ENCODE peak calls at places on chromosomes 16 and 17, in seven cellular contexts. Q is astrocyte of the spinal cord; A is GM04504; M is pons; F is GM12865; E is dorsolateral prefrontal cortex; Z is activated gamma-delta T cell treated with anti-CD3 and anti-CD28 coated beads, Interleukin-2, amount 50 U/mL, for 16 hours. O is an unnamed sample.

GRCh38 chr17:14557482-14557881 is 256.6 kb downstream of the HS3ST3B1 start:
- DNase-seq in F (no peak), M (peak; percentile 9), E (no peak), Q (no peak), Z (no peak), A (no peak), O (no peak)

GRCh38 chr17:38511126-38512108 is 83.2 kb downstream of the ARHGAP23 start:
- DNase-seq in F (no peak), E (no peak), Q (peak; percentile 48), A (peak; percentile 52), Z (no peak), M (no peak), O (no peak)

GRCh38 chr17:82881900-82882714 is 42.3 kb upstream of the ZNF750 start:
- DNase-seq in F (no peak), E (no peak), A (no peak), Z (no peak), M (peak; percentile 58), Q (no peak), O (no peak)

GRCh38 chr16:64428463-64428862 is 693.4 kb downstream of the CDH11 start:
- DNase-seq in M (no peak), Z (no peak), A (peak; percentile 50), F (no peak), E (no peak), Q (peak; percentile 70), O (no peak)

GRCh38 chr16:68592466-68593337 is 52.4 kb upstream of the CDH3 start:
- DNase-seq in Z (no peak), M (no peak), E (no peak), Q (no peak), F (peak; percentile 14), A (no peak), O (no peak)

GRCh38 chr17:55547027-55547670 is 35.9 kb upstream of the SMIM36 start:
- DNase-seq in Z (no peak), Q (peak; percentile 22), A (no peak), M (no peak), F (no peak), E (no peak), O (no peak)

GRCh38 chr17:50865060-50865867 is 890 bp downstream of the TOB1 start:
- DNase-seq in Q (peak; percentile 38), A (no peak), M (peak; percentile 74), E (no peak), F (peak; percentile 66), Z (no peak), O (peak; percentile 62)

GRCh38 chr17:68033636-68034451 is 1.7 kb upstream of the KPNA2 start:
- DNase-seq in F (no peak), A (peak; percentile 14), M (peak; percentile 65), Z (no peak), E (no peak), Q (peak; percentile 60), O (no peak)

GRCh38 chr16:79902351-79902750 is 301.8 kb upstream of the MAF start:
- DNase-seq in Q (peak; percentile 65), Z (no peak), F (no peak), E (no peak), M (no peak), A (no peak), O (no peak)

GRCh38 chr16:85738878-85739715 is 11.8 kb downstream of the C16orf74 start:
- DNase-seq in Z (no peak), F (no peak), A (no peak), M (no peak), E (no peak), Q (no peak), O (no peak)

GRCh38 chr16:74201561-74201960 is 95.1 kb upstream of the PSMD7 start:
- DNase-seq in M (no peak), Z (no peak), F (no peak), Q (no peak), E (no peak), A (no peak), O (no peak)

GRCh38 chr16:2404099-2404498 is 25.1 kb upstream of the CCNF start:
- DNase-seq in M (no peak), F (no peak), E (no peak), Z (no peak), Q (no peak), A (no peak), O (no peak)

GRCh38 chr17:36547776-36548175 is 3.1 kb downstream of the GGNBP2 start:
- DNase-seq in M (no peak), Z (no peak), A (no peak), F (no peak), E (no peak), Q (no peak), O (no peak)

GRCh38 chr17:73307130-73307529 is 4.7 kb downstream of the CDC42EP4 start:
- DNase-seq in A (no peak), M (peak; percentile 64), Z (no peak), Q (no peak), E (peak; percentile 47), F (no peak), O (peak; percentile 58)

GRCh38 chr17:17562145-17562529 is 29.4 kb downstream of the PEMT start:
- DNase-seq in F (no peak), A (no peak), M (no peak), Z (no peak), E (no peak), Q (no peak), O (no peak)

GRCh38 chr17:45895969-45896793 is 1.8 kb downstream of the MAPT start:
- DNase-seq in M (no peak), E (no peak), A (no peak), Q (peak; percentile 19), Z (no peak), F (no peak), O (no peak)

GRCh38 chr17:77354721-77355455 is 214.1 kb downstream of the SEC14L1 start:
- DNase-seq in M (no peak), Z (no peak), Q (peak; percentile 73), A (peak; percentile 99), E (no peak), F (no peak), O (no peak)

GRCh38 chr17:68972119-68972704 is 17.0 kb upstream of the ABCA8 start:
- DNase-seq in Z (no peak), Q (peak; percentile 37), E (no peak), M (peak; percentile 83), F (peak; percentile 18), A (peak; percentile 23), O (peak; percentile 27)

GRCh38 chr17:35448214-35448898 is at the start of gene SLFN13:
- DNase-seq in M (peak; percentile 22), A (no peak), Z (peak; percentile 87), Q (peak; percentile 56), E (no peak), F (peak; percentile 96), O (no peak)

GRCh38 chr16:88701541-88702363 is 4.5 kb downstream of the RNF166 start:
- DNase-seq in A (no peak), Z (no peak), M (no peak), Q (no peak), F (no peak), E (no peak), O (no peak)

GRCh38 chr17:60230358-60230757 is 80.6 kb downstream of the CA4 start:
- DNase-seq in Z (no peak), A (no peak), F (no peak), E (no peak), Q (no peak), M (no peak), O (no peak)

GRCh38 chr17:77664097-77664729 is 294.3 kb upstream of the TNRC6C start:
- DNase-seq in Z (no peak), F (no peak), E (no peak), M (no peak), Q (no peak), A (no peak), O (no peak)

GRCh38 chr16:65845466-65846209 is 520.9 kb upstream of the CDH5 start:
- DNase-seq in A (peak; percentile 10), E (no peak), Z (no peak), Q (no peak), F (no peak), M (peak; percentile 9), O (no peak)

GRCh38 chr17:38418693-38419507 is 9.4 kb upstream of the ARHGAP23 start:
- DNase-seq in Q (no peak), E (no peak), A (no peak), M (no peak), Z (no peak), F (no peak), O (no peak)

GRCh38 chr16:86073103-86073625 is 174.2 kb downstream of the IRF8 start:
- DNase-seq in E (no peak), Z (no peak), A (no peak), Q (no peak), M (no peak), F (no peak), O (no peak)

GRCh38 chr16:4517812-4518211 is 20.8 kb downstream of the CDIP1 start:
- DNase-seq in A (no peak), F (peak; percentile 32), Q (peak; percentile 43), E (no peak), Z (no peak), M (no peak), O (peak; percentile 30)

GRCh38 chr16:78926723-78927200 is 673.8 kb downstream of the MAF start:
- DNase-seq in A (no peak), Z (no peak), F (no peak), Q (no peak), E (no peak), M (no peak), O (no peak)

GRCh38 chr17:55772086-55772485 is 21.2 kb downstream of the PCTP start:
- DNase-seq in E (no peak), F (no peak), M (no peak), Q (no peak), Z (no peak), A (no peak), O (no peak)

GRCh38 chr17:66625321-66625767 is 209.6 kb upstream of the CACNG5 start:
- DNase-seq in A (no peak), Q (peak; percentile 41), E (no peak), M (peak; percentile 72), F (peak; percentile 16), Z (no peak), O (peak; percentile 47)

GRCh38 chr17:80379348-80379747 is 35.6 kb upstream of the ENDOV start:
- DNase-seq in E (no peak), Z (no peak), M (no peak), F (no peak), A (no peak), Q (no peak), O (no peak)

GRCh38 chr16:8194795-8195194 is 395.5 kb downstream of the TMEM114 start:
- DNase-seq in Q (no peak), E (no peak), M (no peak), F (no peak), Z (no peak), A (no peak), O (no peak)

GRCh38 chr17:7313890-7314718 is 1.1 kb downstream of the GPS2 start:
- DNase-seq in E (no peak), Z (no peak), A (no peak), M (no peak), Q (no peak), F (peak; percentile 47), O (no peak)

GRCh38 chr16:15493416-15494181 is 59.2 kb downstream of the BMERB1 start:
- DNase-seq in M (no peak), F (no peak), Z (no peak), A (peak; percentile 95), Q (peak; percentile 34), E (no peak), O (no peak)

GRCh38 chr17:15291674-15292361 is 26.7 kb upstream of the PMP22 start:
- DNase-seq in Z (no peak), A (no peak), M (no peak), F (no peak), Q (peak; percentile 64), E (no peak), O (no peak)

GRCh38 chr17:35390156-35390555 is 16.7 kb upstream of the SLFN11 start:
- DNase-seq in E (no peak), A (no peak), F (no peak), Q (no peak), Z (no peak), M (no peak), O (no peak)

GRCh38 chr16:13333336-13333735 is 431.9 kb downstream of the SHISA9 start:
- DNase-seq in Q (no peak), Z (no peak), M (no peak), E (no peak), F (no peak), A (no peak), O (no peak)

GRCh38 chr16:61818850-61819249 is 217.4 kb downstream of the CDH8 start:
- DNase-seq in E (no peak), F (no peak), Q (no peak), Z (no peak), M (no peak), A (no peak), O (no peak)

O was measured in midbrain.